ENCODE peak calls at places on chromosomes 1 and 21, in five cellular contexts. E is HS-5, W is nephron progenitor cell, P is GM20000, V is psoas muscle. X is an unnamed sample.

GRCh38 chr1:247054992-247055415 is 23.6 kb downstream of the ZNF670 start:
- DNase-seq in E (no peak), W (no peak), P (no peak), V (no peak), X (no peak)

GRCh38 chr1:119007672-119008482 is 19.7 kb upstream of the TBX15 start:
- DNase-seq in E (no peak), W (no peak), P (peak; percentile 37), V (no peak), X (no peak)

GRCh38 chr1:166952002-166952746 is 23.2 kb downstream of the ILDR2 start:
- DNase-seq in E (peak; percentile 53), W (no peak), P (no peak), V (no peak), X (no peak)

GRCh38 chr1:46223472-46223943 is 20.4 kb downstream of the LURAP1 start:
- DNase-seq in E (peak; percentile 85), W (peak; percentile 62), P (peak; percentile 75), V (peak; percentile 75), X (peak; percentile 69)

GRCh38 chr1:180386740-180387367 is 115.5 kb downstream of the ACBD6 start:
- DNase-seq in E (no peak), W (no peak), P (peak; percentile 3), V (no peak), X (no peak)

GRCh38 chr1:111275079-111275478 is 15.6 kb upstream of the CHIA start:
- DNase-seq in E (peak; percentile 71), W (no peak), P (no peak), V (peak; percentile 75), X (peak; percentile 75)

GRCh38 chr1:35559317-35559944 is 1.8 kb downstream of the NCDN start:
- DNase-seq in E (no peak), W (no peak), P (no peak), V (peak; percentile 47), X (no peak)

GRCh38 chr21:44368711-44369446 is 15.5 kb downstream of the TRPM2 start:
- DNase-seq in E (no peak), W (peak; percentile 38), P (no peak), V (no peak), X (peak; percentile 24)

GRCh38 chr1:88061106-88061829 is 622.8 kb upstream of the PKN2 start:
- DNase-seq in E (peak; percentile 18), W (peak; percentile 35), P (peak; percentile 10), V (peak; percentile 48), X (no peak)

GRCh38 chr1:160018900-160019299 is 12.9 kb downstream of the PIGM start:
- DNase-seq in E (no peak), W (no peak), P (no peak), V (no peak), X (no peak)

GRCh38 chr1:119159096-119159495 is 18.6 kb upstream of the WARS2 start:
- DNase-seq in E (no peak), W (no peak), P (no peak), V (no peak), X (no peak)

GRCh38 chr1:27609618-27610240 is 5.8 kb upstream of the AHDC1 start:
- DNase-seq in E (no peak), W (no peak), P (no peak), V (no peak), X (no peak)

GRCh38 chr1:206909167-206909882 is 12.1 kb downstream of the IL24 start:
- DNase-seq in E (no peak), W (peak; percentile 65), P (peak; percentile 42), V (peak; percentile 64), X (peak; percentile 61)

GRCh38 chr1:9143250-9143649 is 14.3 kb upstream of the GPR157 start:
- DNase-seq in E (no peak), W (no peak), P (no peak), V (no peak), X (peak; percentile 57)

GRCh38 chr1:39791838-39792237 is 3.2 kb upstream of the BMP8B start:
- DNase-seq in E (no peak), W (no peak), P (no peak), V (no peak), X (no peak)

GRCh38 chr21:16912075-16912474 is 600.8 kb upstream of the CXADR start:
- DNase-seq in E (no peak), W (no peak), P (no peak), V (no peak), X (no peak)

GRCh38 chr1:228944241-228944741 is 209.0 kb downstream of the RHOU start:
- DNase-seq in E (no peak), W (no peak), P (no peak), V (no peak), X (no peak)

GRCh38 chr1:234321211-234321610 is 52.0 kb upstream of the COA6 start:
- DNase-seq in E (no peak), W (no peak), P (no peak), V (no peak), X (no peak)

GRCh38 chr1:209411491-209411929 is 172.0 kb upstream of the CAMK1G start:
- DNase-seq in E (no peak), W (no peak), P (no peak), V (no peak), X (no peak)

GRCh38 chr1:89598450-89599331 is 34.2 kb upstream of the LRRC8C start:
- DNase-seq in E (no peak), W (no peak), P (peak; percentile 46), V (no peak), X (no peak)

GRCh38 chr1:51346086-51346942 is 16.0 kb upstream of the TTC39A start:
- DNase-seq in E (no peak), W (no peak), P (no peak), V (no peak), X (no peak)

GRCh38 chr1:85240174-85240601 is 19.3 kb downstream of the C1orf52 start:
- DNase-seq in E (no peak), W (no peak), P (peak; percentile 41), V (no peak), X (no peak)

GRCh38 chr1:28126778-28127430 is 38.5 kb upstream of the EYA3 start:
- DNase-seq in E (no peak), W (no peak), P (no peak), V (no peak), X (no peak)

GRCh38 chr1:50474859-50475809 is 51.9 kb upstream of the DMRTA2 start:
- DNase-seq in E (no peak), W (no peak), P (no peak), V (no peak), X (no peak)

GRCh38 chr1:222728746-222729145 is 8.3 kb upstream of the FAM177B start:
- DNase-seq in E (no peak), W (no peak), P (no peak), V (no peak), X (no peak)

GRCh38 chr21:41241341-41241740 is 73.4 kb downstream of the BACE2 start:
- DNase-seq in E (no peak), W (no peak), P (no peak), V (no peak), X (no peak)

GRCh38 chr1:183982172-183982963 is 55.2 kb downstream of the COLGALT2 start:
- DNase-seq in E (no peak), W (no peak), P (no peak), V (no peak), X (no peak)

GRCh38 chr1:206011057-206011456 is 7.9 kb upstream of the RAB7B start:
- DNase-seq in E (no peak), W (no peak), P (no peak), V (no peak), X (no peak)

GRCh38 chr1:227959325-227959860 is 11.7 kb upstream of the WNT9A start:
- DNase-seq in E (no peak), W (no peak), P (no peak), V (peak; percentile 17), X (no peak)

GRCh38 chr1:172423336-172423735 is 2.9 kb downstream of the C1orf105 start:
- DNase-seq in E (no peak), W (no peak), P (no peak), V (no peak), X (no peak)

GRCh38 chr1:94727846-94728715 is 92.1 kb upstream of the SLC44A3 start:
- DNase-seq in E (peak; percentile 98), W (no peak), P (no peak), V (no peak), X (no peak)

GRCh38 chr1:5744342-5744741 is 247.9 kb downstream of the NPHP4 start:
- DNase-seq in E (no peak), W (peak; percentile 33), P (no peak), V (peak; percentile 45), X (peak; percentile 30)